ENCODE peak calls at places on chromosomes 6 and 20, in ten cellular contexts. S is ovary, K is tibial nerve, N is GM12878, W is stomach, E is A549, M is transverse colon, A is suprapubic skin, I is K562, L is esophagus muscularis mucosa. V is an unnamed sample.

GRCh38 chr6:54802775-54803631 is 43.6 kb upstream of the FAM83B start:
- DNase-seq in S (no peak), K (no peak), N (no peak), W (no peak), E (no peak), M (no peak), A (no peak), I (no peak), L (no peak), V (no peak)

GRCh38 chr6:2447318-2447717 is 201.9 kb upstream of the GMDS start:
- DNase-seq in S (no peak), K (no peak), N (no peak), W (no peak), E (no peak), M (peak; percentile 28), A (no peak), I (no peak), L (no peak), V (no peak)

GRCh38 chr6:90399970-90400369 is 103.3 kb upstream of the BACH2 start:
- DNase-seq in S (no peak), K (no peak), N (no peak), W (no peak), E (no peak), M (no peak), A (no peak), I (no peak), L (no peak), V (peak; percentile 48)

GRCh38 chr6:108655840-108656650 is 95.3 kb downstream of the FOXO3 start:
- DNase-seq in S (peak; percentile 50), K (peak; percentile 53), N (no peak), W (no peak), E (no peak), M (no peak), A (no peak), I (no peak), L (no peak), V (no peak)

GRCh38 chr6:100880149-100880900 is 804 bp downstream of the ASCC3 start:
- DNase-seq in S (no peak), K (no peak), N (no peak), W (no peak), E (peak; percentile 15), M (no peak), A (no peak), I (no peak), L (no peak), V (no peak)

GRCh38 chr6:44117397-44118128 is 9.7 kb downstream of the MRPL14 start:
- DNase-seq in S (no peak), K (no peak), N (no peak), W (peak; percentile 65), E (no peak), M (no peak), A (no peak), I (no peak), L (no peak), V (no peak)

GRCh38 chr6:41470341-41471063 is 75.7 kb upstream of the FOXP4 start:
- DNase-seq in S (peak; percentile 78), K (peak; percentile 55), N (no peak), W (peak; percentile 47), E (no peak), M (no peak), A (peak; percentile 72), I (no peak), L (no peak), V (peak; percentile 62)

GRCh38 chr6:142326539-142326938 is 24.7 kb downstream of the ADGRG6 start:
- DNase-seq in S (no peak), K (no peak), N (no peak), W (no peak), E (no peak), M (no peak), A (no peak), I (no peak), L (no peak), V (no peak)

GRCh38 chr6:116536216-116536621 is 9.3 kb downstream of the TRAPPC3L start:
- DNase-seq in S (no peak), K (peak; percentile 68), N (no peak), W (no peak), E (peak; percentile 57), M (no peak), A (no peak), I (peak; percentile 48), L (no peak), V (no peak)

GRCh38 chr20:47139934-47140333 is 216.6 kb downstream of the ZMYND8 start:
- DNase-seq in S (no peak), K (no peak), N (no peak), W (peak; percentile 39), E (peak; percentile 59), M (no peak), A (no peak), I (no peak), L (no peak), V (no peak)

GRCh38 chr20:44566018-44566417 is 16.4 kb upstream of the PKIG start:
- DNase-seq in S (no peak), K (no peak), N (no peak), W (no peak), E (no peak), M (no peak), A (no peak), I (no peak), L (no peak), V (no peak)

GRCh38 chr6:157867155-157867559 is 44.1 kb downstream of the SNX9 start:
- DNase-seq in S (no peak), K (peak; percentile 14), N (no peak), W (no peak), E (no peak), M (no peak), A (no peak), I (peak; percentile 63), L (no peak), V (no peak)

GRCh38 chr20:18314786-18315406 is 26.6 kb downstream of the ZNF133 start:
- DNase-seq in S (no peak), K (no peak), N (no peak), W (no peak), E (peak; percentile 18), M (no peak), A (no peak), I (no peak), L (no peak), V (no peak)

GRCh38 chr6:13916230-13916944 is 8.4 kb upstream of the RNF182 start:
- DNase-seq in S (no peak), K (no peak), N (no peak), W (no peak), E (no peak), M (no peak), A (no peak), I (peak; percentile 42), L (no peak), V (no peak)

DNA sequence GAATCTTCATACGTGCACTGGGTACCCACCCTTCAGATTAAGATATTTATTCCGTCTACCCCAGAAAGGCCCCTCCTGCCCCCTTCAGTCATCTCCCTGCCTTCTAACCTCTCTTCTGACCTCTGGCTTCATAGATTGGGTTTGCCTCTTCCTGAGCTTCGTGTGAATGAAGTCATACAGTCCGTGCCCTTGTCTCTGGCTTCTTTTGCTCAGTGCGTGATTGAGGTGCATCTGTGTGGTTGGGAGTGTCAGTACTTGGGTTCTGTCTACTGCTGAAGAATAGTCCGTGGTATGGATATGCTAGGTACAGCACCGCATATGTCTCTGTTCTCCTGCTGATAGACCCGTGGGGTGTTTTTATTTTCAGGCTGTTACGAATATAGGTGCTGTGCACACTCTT is 157.8 kb upstream of the RNF24 start:
- DNase-seq in S (no peak), K (no peak), N (no peak), W (no peak), E (no peak), M (no peak), A (no peak), I (no peak), L (no peak), V (no peak)
- TF ChIP-seq EP300 in S (no peak), K (no peak), N (no peak), W (no peak), E (no peak), M (no peak), A (no peak), I (no peak), L (no peak), V (no peak)

GRCh38 chr6:98469146-98469545 is 365.2 kb upstream of the POU3F2 start:
- DNase-seq in S (no peak), K (no peak), N (no peak), W (no peak), E (no peak), M (no peak), A (no peak), I (no peak), L (no peak), V (no peak)
- TF ChIP-seq EP300 in S (no peak), K (no peak), N (no peak), W (no peak), E (no peak), M (no peak), A (no peak), I (no peak), L (no peak), V (no peak)

GRCh38 chr20:33984320-33984719 is 9.4 kb upstream of the RALY start:
- DNase-seq in S (no peak), K (no peak), N (no peak), W (no peak), E (no peak), M (no peak), A (no peak), I (no peak), L (no peak), V (no peak)

GRCh38 chr20:33985280-33985679 is 8.4 kb upstream of the RALY start:
- DNase-seq in S (no peak), K (no peak), N (no peak), W (no peak), E (no peak), M (no peak), A (no peak), I (no peak), L (no peak), V (no peak)

GRCh38 chr20:33981964-33982363 is 11.7 kb upstream of the RALY start:
- DNase-seq in S (no peak), K (no peak), N (no peak), W (no peak), E (no peak), M (no peak), A (no peak), I (no peak), L (no peak), V (no peak)

GRCh38 chr20:33981347-33981746 is 12.4 kb upstream of the RALY start:
- DNase-seq in S (no peak), K (no peak), N (no peak), W (no peak), E (no peak), M (no peak), A (no peak), I (no peak), L (no peak), V (no peak)

GRCh38 chr20:33983371-33983770 is 10.3 kb upstream of the RALY start:
- DNase-seq in S (no peak), K (no peak), N (no peak), W (no peak), E (no peak), M (no peak), A (no peak), I (no peak), L (no peak), V (no peak)
- TF ChIP-seq EP300 in S (no peak), K (no peak), N (no peak), W (no peak), E (no peak), M (no peak), A (no peak), I (no peak), L (no peak), V (no peak)

DNA sequence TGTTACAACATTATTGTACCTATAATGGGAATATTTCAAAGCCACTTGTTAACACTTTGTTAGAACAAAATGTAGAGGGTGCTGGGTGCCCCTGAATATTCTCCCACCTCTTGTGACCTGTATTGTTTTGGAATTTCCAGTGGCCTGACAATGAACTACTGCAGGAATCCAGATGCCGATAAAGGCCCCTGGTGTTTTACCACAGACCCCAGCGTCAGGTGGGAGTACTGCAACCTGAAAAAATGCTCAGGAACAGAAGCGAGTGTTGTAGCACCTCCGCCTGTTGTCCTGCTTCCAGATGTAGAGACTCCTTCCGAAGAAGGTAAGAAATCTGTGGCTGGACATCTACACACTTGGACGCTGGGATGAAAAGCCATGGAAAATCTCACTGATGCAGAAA is 28.9 kb downstream of the PLG start:
- DNase-seq in S (no peak), K (no peak), N (no peak), W (no peak), E (peak; percentile 10), M (no peak), A (no peak), I (peak; percentile 48), L (peak; percentile 66), V (no peak)
- TF ChIP-seq EP300 in S (no peak), K (no peak), N (no peak), W (no peak), E (no peak), M (no peak), A (no peak), I (no peak), L (no peak), V (no peak)